ENCODE peak calls at places on chromosomes 1 and 21, in four cellular contexts. N, X, F and K are unnamed samples.

GRCh38 chr1:23530089-23530749 is 814 bp downstream of the E2F2 start:
- DNase-seq in F (peak), X (no peak), N (no peak), K (no peak)

GRCh38 chr1:151553659-151554058 is 13.6 kb downstream of the TUFT1 start:
- DNase-seq in N (no peak), X (no peak), F (no peak), K (no peak)

GRCh38 chr1:49051647-49052046 is 275.0 kb upstream of the BEND5 start:
- DNase-seq in F (no peak), X (no peak), N (no peak), K (no peak)

GRCh38 chr1:25562101-25562927 is 18.9 kb downstream of the LDLRAP1 start:
- DNase-seq in X (peak), N (peak), F (peak), K (peak)

GRCh38 chr1:221509575-221510360 is 232.1 kb downstream of the DUSP10 start:
- DNase-seq in N (no peak), F (no peak), X (no peak), K (no peak)

GRCh38 chr1:194043984-194044755 is 857.8 kb upstream of the B3GALT2 start:
- DNase-seq in X (no peak), F (no peak), N (no peak), K (no peak)

GRCh38 chr1:33852711-33853110 is 11.2 kb upstream of the HMGB4 start:
- DNase-seq in X (no peak), N (no peak), F (no peak), K (no peak)

GRCh38 chr1:223479718-223480425 is 86.7 kb downstream of the CCDC185 start:
- DNase-seq in X (no peak), N (no peak), F (no peak), K (no peak)

GRCh38 chr1:187762109-187762508 is 933.4 kb downstream of the PLA2G4A start:
- DNase-seq in F (no peak), N (no peak), X (no peak), K (no peak)

GRCh38 chr21:36452281-36452680 is 27.6 kb downstream of the CLDN14 start:
- DNase-seq in F (no peak), X (no peak), N (no peak), K (no peak)

GRCh38 chr1:80427886-80428285 is 1372.8 kb upstream of the ADGRL2 start:
- DNase-seq in F (no peak), X (no peak), N (no peak), K (no peak)

GRCh38 chr21:41437754-41438153 is 11.7 kb downstream of the MX1 start:
- DNase-seq in N (no peak), F (no peak), X (no peak), K (no peak)

GRCh38 chr1:1626207-1627141 is 5.5 kb upstream of the MMP23B start:
- DNase-seq in F (no peak), N (no peak), X (no peak), K (no peak)